ENCODE peak calls at places on chromosomes 11 and 22, in seven cellular contexts. G is IMR-90; A is naive B cell; J is non-pigmented ciliary epithelial cell; B is HTR-8/SVneo; I is adipocyte; R is activated T-cell treated with anti-CD3 and anti-CD28 coated beads, Interleukin-2, amount 50 U/mL, for 1 hour. S is an unnamed sample.

GRCh38 chr11:83044958-83045712 is 26.6 kb downstream of the RAB30 start:
- DNase-seq in R (no peak), B (peak; percentile 81), I (peak; percentile 49), J (peak; percentile 65), A (no peak), G (peak; percentile 92), S (no peak)

GRCh38 chr11:43360361-43361032 is 1.8 kb downstream of the TTC17 start:
- DNase-seq in G (peak; percentile 42), A (no peak), R (no peak), I (peak; percentile 55), J (no peak), B (no peak), S (no peak)

GRCh38 chr22:46213052-46213451 is 37.0 kb downstream of the CDPF1 start:
- DNase-seq in J (no peak), I (no peak), R (no peak), A (no peak), G (peak; percentile 6), B (no peak), S (no peak)

GRCh38 chr11:35082322-35083180 is 56.4 kb upstream of the CD44 start:
- DNase-seq in J (no peak), R (peak; percentile 84), G (peak; percentile 83), B (peak; percentile 91), A (peak; percentile 87), I (peak; percentile 84), S (peak; percentile 88)

GRCh38 chr22:37848587-37849088 is 581 bp upstream of the EIF3L start:
- DNase-seq in G (peak; percentile 16), A (no peak), B (no peak), J (no peak), R (no peak), I (peak; percentile 17), S (no peak)

GRCh38 chr22:37545703-37546435 is 14.4 kb upstream of the CDC42EP1 start:
- DNase-seq in A (no peak), G (peak; percentile 90), B (peak; percentile 80), R (no peak), J (peak; percentile 65), I (peak; percentile 98), S (no peak)

GRCh38 chr11:88098289-88098688 is 77.0 kb downstream of the RAB38 start:
- DNase-seq in A (no peak), G (no peak), R (no peak), J (no peak), B (no peak), I (no peak), S (no peak)

GRCh38 chr22:28142361-28142801 is 223.3 kb upstream of the PITPNB start:
- DNase-seq in I (peak; percentile 96), A (no peak), R (no peak), G (peak; percentile 85), J (peak; percentile 86), B (peak; percentile 45), S (no peak)

GRCh38 chr11:93192163-93192562 is 5.6 kb downstream of the SLC36A4 start:
- DNase-seq in J (no peak), A (no peak), I (no peak), B (no peak), G (no peak), R (no peak), S (no peak)

GRCh38 chr11:107696140-107696539 is 15.7 kb downstream of the SLN start:
- DNase-seq in J (peak; percentile 87), B (peak; percentile 85), I (peak; percentile 73), G (peak; percentile 97), R (no peak), A (no peak), S (no peak)

GRCh38 chr11:57456960-57457642 is 3.2 kb upstream of the RTN4RL2 start:
- DNase-seq in B (peak; percentile 84), G (peak; percentile 77), R (peak; percentile 79), I (peak; percentile 95), J (peak; percentile 35), A (peak; percentile 69), S (peak; percentile 71)

GRCh38 chr11:46335858-46336600 is 11.2 kb upstream of the DGKZ start:
- DNase-seq in A (no peak), B (no peak), R (no peak), J (no peak), G (no peak), I (no peak), S (no peak)

GRCh38 chr11:102314784-102315183 is 2.5 kb upstream of the BIRC3 start:
- DNase-seq in A (no peak), G (no peak), I (no peak), B (no peak), J (no peak), R (no peak), S (no peak)

S was measured in effector memory CD8-positive, alpha-beta T cell.